ENCODE peak calls at places on chromosomes 6 and 20, in ten cellular contexts. X is mesendoderm; F is HuH-7; V is stimulated activated CD4-positive, alpha-beta T cell treated with anti-CD3 and anti-CD28 coated beads, Interleukin-4, amount 100 ng/mL, for 4 hours; G is AML-193; H is EL; U is NCI-H1417 treated with DMSO at 0.1 percent for 48 hours; B is colonic mucosa; I is heart right ventricle; K is foreskin fibroblast. L is an unnamed sample.

GRCh38 chr20:675453-676314 is at the start of gene SCRT2:
- DNase-seq in X (peak), F (peak), V (peak), G (no peak), H (peak), U (no peak), B (peak), I (peak), K (peak), L (no peak)

GRCh38 chr6:160730911-160731310 is 28.9 kb downstream of the PLG start:
- DNase-seq in X (peak), F (peak), V (no peak), G (no peak), H (no peak), U (no peak), B (no peak), I (no peak), K (no peak), L (no peak)

GRCh38 chr20:52996726-52997125 is 24.6 kb downstream of the TSHZ2 start:
- DNase-seq in X (no peak), F (no peak), V (no peak), G (no peak), H (no peak), U (no peak), B (no peak), I (no peak), K (no peak), L (no peak)

GRCh38 chr6:5466459-5466858 is 205.1 kb downstream of the FARS2 start:
- DNase-seq in X (peak), F (no peak), V (no peak), G (no peak), H (peak), U (no peak), B (no peak), I (no peak), K (peak), L (peak)

GRCh38 chr20:34581341-34582189 is 23.0 kb downstream of the MAP1LC3A start:
- DNase-seq in X (peak), F (no peak), V (no peak), G (no peak), H (peak), U (no peak), B (no peak), I (no peak), K (peak), L (peak)

GRCh38 chr20:9103955-9104354 is 35.1 kb downstream of the PLCB4 start:
- DNase-seq in X (no peak), F (no peak), V (no peak), G (no peak), H (peak), U (no peak), B (no peak), I (no peak), K (no peak), L (peak)

GRCh38 chr6:127298475-127298874 is 31.8 kb downstream of the RNF146 start:
- DNase-seq in X (no peak), F (no peak), V (no peak), G (no peak), H (peak), U (no peak), B (no peak), I (no peak), K (no peak), L (no peak)

GRCh38 chr6:16635810-16636602 is 125.3 kb downstream of the ATXN1 start:
- DNase-seq in X (peak), F (no peak), V (no peak), G (no peak), H (peak), U (no peak), B (no peak), I (no peak), K (no peak), L (peak)

GRCh38 chr6:138426500-138427123 is 22.6 kb downstream of the HEBP2 start:
- DNase-seq in X (no peak), F (no peak), V (no peak), G (no peak), H (no peak), U (no peak), B (no peak), I (no peak), K (no peak), L (no peak)

GRCh38 chr6:23505021-23505420 is 621.0 kb upstream of the NRSN1 start:
- DNase-seq in X (no peak), F (no peak), V (no peak), G (no peak), H (no peak), U (no peak), B (no peak), I (no peak), K (no peak), L (no peak)

GRCh38 chr6:168964138-168964892 is 289.3 kb downstream of the THBS2 start:
- DNase-seq in X (no peak), F (no peak), V (no peak), G (no peak), H (peak), U (no peak), B (no peak), I (no peak), K (peak), L (no peak)

GRCh38 chr6:142842423-142843261 is 102.3 kb downstream of the HIVEP2 start:
- DNase-seq in X (no peak), F (no peak), V (peak), G (no peak), H (peak), U (no peak), B (no peak), I (no peak), K (no peak), L (no peak)

GRCh38 chr20:47125553-47126373 is 230.7 kb downstream of the ZMYND8 start:
- DNase-seq in X (peak), F (no peak), V (no peak), G (no peak), H (peak), U (no peak), B (no peak), I (no peak), K (no peak), L (no peak)